ENCODE peak calls at places on chromosomes 11 and 22, in seven cellular contexts. P, O, Y, N, U, V and G are unnamed samples.
A peak's percentile ranks its signal among the peaks of the same experiment; 100 is the strongest.

GRCh38 chr11:108774037-108774436 is 109.2 kb downstream of the DDX10 start:
- DNase-seq in P (no peak), O (no peak), Y (no peak), N (no peak), U (no peak), V (no peak), G (no peak)

GRCh38 chr11:130689222-130689908 is 226.9 kb downstream of the SNX19 start:
- DNase-seq in P (no peak), O (no peak), Y (no peak), N (no peak), U (peak; percentile 37), V (no peak), G (no peak)

GRCh38 chr11:108853864-108854263 is 189.0 kb downstream of the DDX10 start:
- DNase-seq in P (no peak), O (no peak), Y (peak; percentile 29), N (no peak), U (peak; percentile 22), V (no peak), G (peak; percentile 27)

GRCh38 chr11:66414120-66414934 is 6.5 kb upstream of the NPAS4 start:
- DNase-seq in P (no peak), O (no peak), Y (no peak), N (no peak), U (no peak), V (no peak), G (no peak)

GRCh38 chr11:68003846-68004550 is at the start of gene UNC93B1:
- DNase-seq in P (peak; percentile 73), O (peak; percentile 69), Y (peak; percentile 75), N (peak; percentile 93), U (peak; percentile 89), V (peak; percentile 98), G (peak; percentile 78)

GRCh38 chr11:83725161-83725560 is 439.0 kb upstream of the CCDC90B start:
- DNase-seq in P (no peak), O (no peak), Y (no peak), N (no peak), U (no peak), V (no peak), G (peak; percentile 12)

GRCh38 chr11:110829873-110830272 is 117.6 kb upstream of the ARHGAP20 start:
- DNase-seq in P (no peak), O (no peak), Y (no peak), N (no peak), U (peak; percentile 12), V (no peak), G (no peak)

GRCh38 chr11:132439711-132440300 is 1069.4 kb downstream of the NTM start:
- DNase-seq in P (no peak), O (no peak), Y (no peak), N (no peak), U (peak; percentile 79), V (no peak), G (no peak)

GRCh38 chr11:118144301-118144701 is 8.3 kb downstream of the SCN4B start:
- DNase-seq in P (no peak), O (no peak), Y (no peak), N (no peak), U (no peak), V (peak; percentile 28), G (no peak)

GRCh38 chr22:45578524-45579147 is 76.0 kb downstream of the FBLN1 start:
- DNase-seq in P (no peak), O (no peak), Y (no peak), N (no peak), U (no peak), V (no peak), G (no peak)

GRCh38 chr11:33376331-33377099 is 119.3 kb downstream of the HIPK3 start:
- DNase-seq in P (no peak), O (no peak), Y (no peak), N (no peak), U (peak; percentile 51), V (no peak), G (no peak)

GRCh38 chr22:28989035-28989464 is 72.6 kb downstream of the C22orf31 start:
- DNase-seq in P (no peak), O (no peak), Y (no peak), N (no peak), U (no peak), V (no peak), G (no peak)

GRCh38 chr22:45059296-45059695 is 49.5 kb upstream of the PHF21B start:
- DNase-seq in P (no peak), O (no peak), Y (no peak), N (no peak), U (no peak), V (no peak), G (no peak)

GRCh38 chr22:21573750-21574494 is 6.4 kb downstream of the UBE2L3 start:
- DNase-seq in P (no peak), O (no peak), Y (no peak), N (no peak), U (no peak), V (no peak), G (no peak)

GRCh38 chr11:45543808-45544422 is 121.5 kb downstream of the CHST1 start:
- DNase-seq in P (no peak), O (no peak), Y (peak; percentile 58), N (no peak), U (peak; percentile 37), V (no peak), G (peak; percentile 22)

GRCh38 chr11:111586305-111586915 is 15.8 kb upstream of the SIK2 start:
- DNase-seq in P (peak; percentile 78), O (peak; percentile 35), Y (peak; percentile 28), N (no peak), U (peak; percentile 57), V (no peak), G (peak; percentile 66)

GRCh38 chr11:91625495-91625894 is 599.1 kb upstream of the FAT3 start:
- DNase-seq in P (peak; percentile 5), O (no peak), Y (no peak), N (no peak), U (no peak), V (no peak), G (peak; percentile 1)

GRCh38 chr11:104301776-104302175 is 137.8 kb upstream of the PDGFD start:
- DNase-seq in P (no peak), O (no peak), Y (no peak), N (no peak), U (no peak), V (no peak), G (no peak)

GRCh38 chr11:57370251-57370650 is 10.7 kb downstream of the PRG3 start:
- DNase-seq in P (no peak), O (no peak), Y (no peak), N (no peak), U (peak; percentile 78), V (no peak), G (no peak)

GRCh38 chr11:126992065-126992803 is 8.3 kb downstream of the KIRREL3 start:
- DNase-seq in P (peak; percentile 99), O (peak; percentile 74), Y (no peak), N (no peak), U (peak; percentile 100), V (no peak), G (peak; percentile 79)

GRCh38 chr11:57476883-57477506 is 16.7 kb downstream of the RTN4RL2 start:
- DNase-seq in P (no peak), O (no peak), Y (peak; percentile 93), N (no peak), U (peak; percentile 71), V (peak; percentile 79), G (peak; percentile 36)

GRCh38 chr11:32043737-32044515 is 46.9 kb upstream of the RCN1 start:
- DNase-seq in P (no peak), O (no peak), Y (no peak), N (no peak), U (no peak), V (no peak), G (no peak)

GRCh38 chr11:109734602-109735001 is 312.6 kb downstream of the C11orf87 start:
- DNase-seq in P (no peak), O (no peak), Y (no peak), N (no peak), U (peak; percentile 12), V (no peak), G (peak; percentile 32)

GRCh38 chr11:66868082-66868725 is 11.3 kb downstream of the LRFN4 start:
- DNase-seq in P (no peak), O (no peak), Y (no peak), N (no peak), U (no peak), V (no peak), G (no peak)

GRCh38 chr11:134340354-134340964 is 8.7 kb downstream of the GLB1L2 start:
- DNase-seq in P (no peak), O (no peak), Y (no peak), N (no peak), U (no peak), V (no peak), G (no peak)

GRCh38 chr11:77208535-77208934 is 80.5 kb downstream of the MYO7A start:
- DNase-seq in P (no peak), O (no peak), Y (no peak), N (no peak), U (no peak), V (peak; percentile 39), G (no peak)

GRCh38 chr11:17683378-17684161 is 35.8 kb upstream of the MYOD1 start:
- DNase-seq in P (peak; percentile 89), O (peak; percentile 50), Y (no peak), N (no peak), U (peak; percentile 74), V (no peak), G (peak; percentile 37)

GRCh38 chr11:76918941-76919386 is 58.2 kb downstream of the ACER3 start:
- DNase-seq in P (peak; percentile 44), O (peak; percentile 33), Y (peak; percentile 30), N (no peak), U (peak; percentile 68), V (no peak), G (peak; percentile 75)

GRCh38 chr11:105022998-105023397 is at the start of gene CASP5:
- DNase-seq in P (no peak), O (no peak), Y (no peak), N (no peak), U (no peak), V (no peak), G (peak; percentile 49)

GRCh38 chr22:44383652-44384562 is 71.2 kb upstream of the SHISAL1 start:
- DNase-seq in P (no peak), O (no peak), Y (no peak), N (peak; percentile 14), U (no peak), V (peak; percentile 40), G (no peak)